ENCODE peak calls at places on chromosomes 3 and 15, in four cellular contexts. P is left ventricle myocardium inferior, B is lower leg skin, T is HCT116. W is an unnamed sample.

GRCh38 chr3:5013021-5013906 is 34.0 kb downstream of the BHLHE40 start:
- DNase-seq in P (no peak), B (no peak), T (peak), W (no peak)

GRCh38 chr3:169148448-169149348 is 514.8 kb downstream of the MECOM start:
- DNase-seq in P (no peak), B (no peak), T (no peak), W (no peak)

GRCh38 chr15:67172172-67172571 is 82.3 kb downstream of the AAGAB start:
- DNase-seq in P (no peak), B (no peak), T (no peak), W (no peak)

GRCh38 chr15:64917211-64917610 is 5.5 kb downstream of the ANKDD1A start:
- DNase-seq in P (no peak), B (no peak), T (no peak), W (no peak)

GRCh38 chr15:87944687-87945086 is 311.9 kb downstream of the NTRK3 start:
- DNase-seq in P (peak), B (no peak), T (no peak), W (no peak)

GRCh38 chr3:124410471-124410870 is 319.8 kb upstream of the UMPS start:
- DNase-seq in P (no peak), B (no peak), T (no peak), W (no peak)

GRCh38 chr3:121324320-121324719 is 221.5 kb downstream of the POLQ start:
- DNase-seq in P (no peak), B (no peak), T (no peak), W (no peak)

GRCh38 chr15:28017423-28017924 is 81.6 kb downstream of the OCA2 start:
- DNase-seq in P (no peak), B (no peak), T (no peak), W (no peak)

GRCh38 chr15:90419738-90420487 is 31.9 kb downstream of the IQGAP1 start:
- DNase-seq in P (no peak), B (no peak), T (no peak), W (no peak)

GRCh38 chr3:13497386-13497785 is 17.3 kb downstream of the HDAC11 start:
- DNase-seq in P (peak), B (no peak), T (no peak), W (no peak)

GRCh38 chr3:186417791-186418190 is 55.8 kb upstream of the DGKG start:
- DNase-seq in P (no peak), B (no peak), T (no peak), W (no peak)

GRCh38 chr3:17302774-17303173 is 418.0 kb downstream of the PLCL2 start:
- DNase-seq in P (peak), B (no peak), T (no peak), W (no peak)

GRCh38 chr15:75049392-75049791 is 26.0 kb downstream of the PPCDC start:
- DNase-seq in P (peak), B (no peak), T (no peak), W (no peak)

GRCh38 chr3:56706629-56707028 is 23.6 kb upstream of the TASOR start:
- DNase-seq in P (no peak), B (no peak), T (no peak), W (no peak)

GRCh38 chr15:99324082-99324620 is 72.9 kb downstream of the LRRC28 start:
- DNase-seq in P (no peak), B (no peak), T (peak), W (no peak)

GRCh38 chr15:90774731-90775521 is 57.8 kb downstream of the BLM start:
- DNase-seq in P (no peak), B (no peak), T (peak), W (no peak)

GRCh38 chr3:112038863-112039262 is 4.3 kb downstream of the TMPRSS7 start:
- DNase-seq in P (no peak), B (no peak), T (no peak), W (no peak)

GRCh38 chr15:50774450-50774849 is 8.9 kb upstream of the SPPL2A start:
- DNase-seq in P (no peak), B (no peak), T (no peak), W (no peak)

GRCh38 chr3:31321620-31322019 is 211.1 kb upstream of the STT3B start:
- DNase-seq in P (no peak), B (peak), T (no peak), W (no peak)

GRCh38 chr3:120364821-120365220 is 15.7 kb upstream of the LRRC58 start:
- DNase-seq in P (no peak), B (no peak), T (no peak), W (no peak)

GRCh38 chr3:139430467-139430866 is 41.0 kb upstream of the COPB2 start:
- DNase-seq in P (no peak), B (no peak), T (no peak), W (no peak)

GRCh38 chr3:41301548-41301947 is 102.2 kb downstream of the CTNNB1 start:
- DNase-seq in P (no peak), B (no peak), T (no peak), W (no peak)

GRCh38 chr3:117104792-117105191 is 395.2 kb downstream of the TUSC7 start:
- DNase-seq in P (no peak), B (no peak), T (no peak), W (no peak)

GRCh38 chr15:44215594-44215993 is 20.5 kb upstream of the FRMD5 start:
- DNase-seq in P (no peak), B (no peak), T (peak), W (no peak)

GRCh38 chr15:31158858-31159569 is 57.5 kb upstream of the TRPM1 start:
- DNase-seq in P (peak), B (no peak), T (no peak), W (no peak)

GRCh38 chr3:120348065-120348980 is 831 bp downstream of the LRRC58 start:
- DNase-seq in P (no peak), B (no peak), T (no peak), W (no peak)

GRCh38 chr3:58032186-58032585 is 24.0 kb downstream of the FLNB start:
- DNase-seq in P (no peak), B (no peak), T (no peak), W (no peak)

GRCh38 chr3:101466465-101467309 is 46.3 kb downstream of the SENP7 start:
- DNase-seq in P (no peak), B (no peak), T (no peak), W (no peak)

GRCh38 chr15:48940508-48940907 is 23.2 kb downstream of the SHC4 start:
- DNase-seq in P (no peak), B (no peak), T (no peak), W (no peak)

GRCh38 chr15:38768970-38769369 is 204.4 kb upstream of the RASGRP1 start:
- DNase-seq in P (no peak), B (no peak), T (no peak), W (no peak)
- TF ChIP-seq CTCF in P (peak), B (no peak), T (no peak), W (peak)

GRCh38 chr3:152269423-152270144 is 855 bp downstream of the MBNL1 start:
- DNase-seq in P (no peak), B (peak), T (no peak), W (peak)
- TF ChIP-seq CTCF in P (no peak), B (no peak), T (no peak), W (no peak)

GRCh38 chr15:80476036-80476435 is 71.9 kb downstream of the ARNT2 start:
- DNase-seq in P (no peak), B (no peak), T (no peak), W (no peak)
- TF ChIP-seq CTCF in P (no peak), B (no peak), T (no peak), W (no peak)

GRCh38 chr3:158792709-158793108 is 9.1 kb upstream of the MFSD1 start:
- DNase-seq in P (no peak), B (no peak), T (no peak), W (no peak)

GRCh38 chr3:158794206-158794605 is 7.6 kb upstream of the MFSD1 start:
- DNase-seq in P (no peak), B (no peak), T (no peak), W (no peak)

GRCh38 chr3:158789592-158789991 is 12.3 kb upstream of the MFSD1 start:
- DNase-seq in P (no peak), B (no peak), T (no peak), W (no peak)

GRCh38 chr3:158788446-158788845 is 13.4 kb upstream of the MFSD1 start:
- DNase-seq in P (no peak), B (no peak), T (no peak), W (no peak)

DNA sequence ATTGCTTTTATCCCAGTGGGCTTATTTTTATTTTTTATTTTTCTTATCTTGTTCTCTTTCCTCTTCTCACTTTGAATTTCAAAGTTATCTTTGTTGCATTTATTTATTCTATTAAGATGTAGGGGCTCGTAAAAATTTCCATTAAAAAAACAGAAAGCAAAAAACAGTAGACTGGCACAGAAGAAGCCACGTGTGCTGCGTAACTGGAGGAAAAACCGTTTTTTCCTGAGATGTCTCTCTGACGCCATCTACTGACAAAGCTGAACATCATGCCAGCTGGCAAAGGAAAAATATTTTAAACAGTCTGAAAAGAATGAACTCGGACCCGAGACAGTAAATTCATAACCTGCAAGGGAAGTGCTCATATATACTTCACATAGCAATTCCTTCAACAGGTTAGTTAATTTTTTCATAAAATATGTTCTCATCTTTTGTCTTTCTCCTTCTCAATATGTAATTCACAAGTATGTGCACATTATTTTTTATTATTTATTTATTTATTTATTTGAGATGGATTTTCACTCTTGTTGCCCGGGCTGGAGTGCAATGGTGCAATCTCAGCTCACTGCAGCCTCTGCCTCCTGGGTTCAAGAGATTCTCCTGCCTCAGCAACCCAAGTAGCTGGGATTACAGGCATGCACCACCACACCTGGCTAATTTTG is 10.5 kb upstream of the MFSD1 start:
- DNase-seq in P (no peak), B (no peak), T (peak), W (no peak)
- TF ChIP-seq CTCF in P (peak), B (no peak), T (peak), W (peak)

DNA sequence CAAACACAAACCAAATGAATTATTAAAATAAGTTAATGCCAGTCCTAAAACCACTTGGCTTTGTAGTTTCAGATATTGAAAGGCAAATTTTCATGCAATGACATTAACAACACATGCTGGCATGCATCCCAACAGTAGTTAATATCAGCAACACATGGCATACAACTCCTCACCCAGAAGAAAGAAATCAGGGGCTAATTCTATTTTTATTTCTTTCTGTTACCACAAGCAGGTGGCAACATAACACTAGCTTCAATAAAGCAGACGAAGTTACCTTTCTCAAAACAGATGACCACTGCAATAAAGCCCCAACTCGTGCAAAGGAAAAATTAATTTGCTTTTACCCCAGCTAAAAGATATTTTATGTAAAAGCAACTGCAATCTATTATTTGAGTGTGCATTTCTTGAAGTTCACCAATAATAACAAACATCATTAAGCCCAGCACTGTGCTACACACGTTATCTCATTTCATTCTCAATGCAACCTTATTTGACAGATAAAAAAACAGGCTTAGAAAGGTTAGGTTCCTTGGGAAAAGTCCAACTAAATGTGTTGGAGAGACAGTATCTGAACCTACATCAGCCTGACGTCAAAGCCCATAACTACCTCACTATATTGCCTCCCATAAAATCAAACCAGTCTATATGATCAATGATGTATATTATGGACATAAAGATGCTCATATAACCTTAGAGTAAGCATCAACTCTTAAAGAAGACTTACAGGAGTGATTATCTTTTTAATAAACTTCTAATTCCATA is 2.8 kb downstream of the TOP2B start:
- DNase-seq in P (no peak), B (no peak), T (no peak), W (no peak)
- TF ChIP-seq CTCF in P (no peak), B (no peak), T (no peak), W (no peak)

W was measured in osteocyte.